ENCODE peak calls at places on chromosomes 6 and 20, in four cellular contexts. M, U, G and F are unnamed samples.
A peak's percentile ranks its signal among the peaks of the same experiment; 100 is the strongest.

GRCh38 chr6:42279144-42279781 is 61.6 kb upstream of the MRPS10 start:
- DNase-seq in M (no peak), U (no peak), G (no peak), F (no peak)

GRCh38 chr6:147510949-147511590 is 2.6 kb downstream of the SAMD5 start:
- DNase-seq in M (no peak), U (no peak), G (no peak), F (no peak)

GRCh38 chr20:610130-611046 is at the start of gene TCF15:
- DNase-seq in M (no peak), U (no peak), G (no peak), F (no peak)

GRCh38 chr6:159061805-159062563 is 17.2 kb upstream of the TAGAP start:
- DNase-seq in M (no peak), U (no peak), G (no peak), F (no peak)

GRCh38 chr6:129120856-129121255 is 237.9 kb downstream of the LAMA2 start:
- DNase-seq in M (no peak), U (no peak), G (no peak), F (no peak)

GRCh38 chr20:50584687-50585086 is 74.5 kb downstream of the PTPN1 start:
- DNase-seq in M (no peak), U (no peak), G (no peak), F (no peak)

GRCh38 chr6:136792066-136792944 is at the start of gene MAP3K5:
- DNase-seq in M (peak; percentile 77), U (no peak), G (no peak), F (peak; percentile 89)

GRCh38 chr20:62706344-62706743 is 2.3 kb upstream of the NTSR1 start:
- DNase-seq in M (no peak), U (no peak), G (no peak), F (no peak)

GRCh38 chr20:50019466-50020256 is 36.9 kb downstream of the SNAI1 start:
- DNase-seq in M (no peak), U (no peak), G (no peak), F (peak; percentile 95)

GRCh38 chr6:84065718-84066290 is 32.2 kb downstream of the MRAP2 start:
- DNase-seq in M (no peak), U (no peak), G (no peak), F (no peak)

GRCh38 chr6:35376282-35376681 is 33.9 kb downstream of the PPARD start:
- DNase-seq in M (no peak), U (no peak), G (no peak), F (no peak)

GRCh38 chr6:52124126-52125121 is 37.0 kb upstream of the PKHD1 start:
- DNase-seq in M (no peak), U (no peak), G (no peak), F (no peak)

GRCh38 chr20:44142416-44142815 is 44.6 kb downstream of the JPH2 start:
- DNase-seq in M (no peak), U (no peak), G (no peak), F (no peak)

GRCh38 chr6:34234667-34235604 is 1.7 kb upstream of the HMGA1 start:
- DNase-seq in M (no peak), U (no peak), G (no peak), F (no peak)

GRCh38 chr6:37514840-37515239 is 15.1 kb upstream of the CCDC167 start:
- DNase-seq in M (no peak), U (no peak), G (no peak), F (no peak)

GRCh38 chr6:158347335-158347734 is 35.1 kb downstream of the TULP4 start:
- DNase-seq in M (no peak), U (no peak), G (no peak), F (no peak)

GRCh38 chr6:5531853-5532375 is 270.6 kb downstream of the FARS2 start:
- DNase-seq in M (no peak), U (no peak), G (no peak), F (no peak)

GRCh38 chr6:118812972-118813371 is 81.0 kb upstream of the ASF1A start:
- DNase-seq in M (no peak), U (no peak), G (no peak), F (no peak)
- TF ChIP-seq JUND in M (no peak), U (no peak), G (no peak), F (no peak)

GRCh38 chr20:25054995-25055629 is 2.8 kb downstream of the ACSS1 start:
- DNase-seq in M (no peak), U (no peak), G (no peak), F (no peak)
- TF ChIP-seq JUND in M (no peak), U (peak; percentile 76), G (no peak), F (no peak)

GRCh38 chr20:31837896-31838397 is 7.5 kb downstream of the FOXS1 start:
- DNase-seq in M (no peak), U (no peak), G (no peak), F (no peak)
- TF ChIP-seq JUND in M (no peak), U (peak; percentile 23), G (no peak), F (no peak)

DNA sequence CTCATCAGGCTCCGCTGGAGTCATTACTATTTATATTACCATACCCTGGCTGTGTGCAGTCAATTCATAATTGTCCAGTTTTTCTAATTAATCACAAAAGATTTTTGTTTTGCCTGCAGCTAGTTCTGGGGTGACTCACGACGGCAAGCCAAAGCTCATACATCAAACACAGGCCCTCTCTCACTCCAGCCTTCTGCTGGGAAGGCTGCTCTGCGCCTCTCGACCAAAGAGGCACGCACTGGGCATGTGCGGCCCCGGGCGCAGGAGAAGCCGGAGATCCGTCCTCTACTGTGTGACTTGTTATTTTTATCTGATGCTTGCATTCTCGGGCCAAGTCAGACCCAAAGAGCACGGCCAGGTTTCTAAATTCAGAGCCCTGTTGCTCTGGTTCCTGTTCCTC is 98.5 kb downstream of the TFAP2A start:
- DNase-seq in M (no peak), U (no peak), G (no peak), F (peak; percentile 64)
- TF ChIP-seq JUND in M (no peak), U (no peak), G (no peak), F (peak; percentile 78)

GRCh38 chr20:19047040-19047950 is 165.1 kb upstream of the SLC24A3 start:
- DNase-seq in M (no peak), U (no peak), G (no peak), F (peak; percentile 89)
- TF ChIP-seq JUND in M (no peak), U (no peak), G (no peak), F (no peak)